ENCODE peak calls at places on chromosomes 3 and 15, in four cellular contexts. L is HFFc6, P is heart left ventricle, E is prostate gland. O is an unnamed sample.
A peak's percentile ranks its signal among the peaks of the same experiment; 100 is the strongest.

GRCh38 chr3:53045784-53046170 is at the start of gene SFMBT1:
- DNase-seq in L (no peak), P (peak; percentile 87), E (peak; percentile 47), O (peak; percentile 74)

GRCh38 chr3:55668359-55668758 is 181.3 kb upstream of the WNT5A start:
- DNase-seq in L (no peak), P (no peak), E (no peak), O (no peak)

GRCh38 chr3:119084371-119085069 is 49.9 kb upstream of the IGSF11 start:
- DNase-seq in L (no peak), P (no peak), E (no peak), O (no peak)

GRCh38 chr3:51275096-51275805 is 109.8 kb upstream of the MANF start:
- DNase-seq in L (no peak), P (no peak), E (no peak), O (no peak)

GRCh38 chr15:68333775-68334470 is 56.4 kb downstream of the FEM1B start:
- DNase-seq in L (no peak), P (peak; percentile 81), E (no peak), O (no peak)

GRCh38 chr15:77851696-77852095 is 219.0 kb upstream of the LINGO1 start:
- DNase-seq in L (no peak), P (no peak), E (no peak), O (no peak)

GRCh38 chr15:47750030-47750739 is 32.9 kb downstream of the SEMA6D start:
- DNase-seq in L (peak; percentile 85), P (no peak), E (no peak), O (no peak)

GRCh38 chr3:112390783-112391641 is 58.1 kb downstream of the CD200 start:
- DNase-seq in L (peak; percentile 76), P (no peak), E (no peak), O (no peak)

GRCh38 chr3:52253314-52254260 is 8.0 kb downstream of the PPM1M start:
- DNase-seq in L (no peak), P (no peak), E (no peak), O (peak; percentile 96)

DNA sequence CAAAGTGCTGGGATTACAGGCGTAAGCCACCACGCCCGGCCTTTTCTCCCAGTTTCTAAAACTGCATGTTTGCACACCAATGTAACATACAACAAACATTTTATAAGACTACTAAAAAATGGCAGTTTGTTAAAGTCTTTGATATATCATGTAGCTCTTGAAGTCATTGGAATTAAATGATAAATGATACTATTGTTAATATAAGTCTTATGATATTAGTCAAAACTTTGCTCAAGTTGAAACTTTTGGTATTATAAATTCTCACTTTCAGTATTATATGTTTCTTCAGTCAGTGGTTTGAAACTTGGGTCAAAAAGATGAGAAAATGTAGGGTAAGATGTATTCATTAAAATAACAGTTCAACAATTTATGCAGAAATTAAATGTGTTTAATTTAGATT is 117.6 kb upstream of the TBL1XR1 start:
- DNase-seq in L (no peak), P (no peak), E (no peak), O (no peak)
- TF ChIP-seq CTCF in L (no peak), P (no peak), E (no peak), O (no peak)

DNA sequence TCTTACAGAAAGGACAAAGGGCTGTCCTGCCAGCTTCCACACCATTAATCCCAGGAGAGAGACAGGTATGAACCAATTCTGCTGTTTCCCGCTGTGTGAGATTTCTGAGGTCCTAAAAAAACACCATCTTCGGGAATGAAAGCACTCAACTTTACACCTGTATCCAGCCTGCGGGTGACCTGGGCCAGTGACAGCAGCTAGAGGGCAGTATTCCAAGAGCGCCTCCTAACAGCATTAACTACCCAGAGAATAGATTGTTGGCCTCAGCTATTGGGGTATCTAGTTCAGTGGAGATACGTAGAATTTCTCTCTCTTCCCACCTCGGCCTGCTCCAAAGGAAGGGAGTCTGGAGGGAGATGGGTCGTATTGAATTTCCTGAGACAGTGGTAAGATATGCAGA is 55.1 kb downstream of the WDR76 start:
- DNase-seq in L (no peak), P (no peak), E (no peak), O (no peak)
- TF ChIP-seq CTCF in L (peak; percentile 71), P (peak; percentile 45), E (no peak), O (no peak)

GRCh38 chr15:29567336-29567735 is 254.9 kb downstream of the TJP1 start:
- DNase-seq in L (no peak), P (no peak), E (no peak), O (no peak)

GRCh38 chr15:29566914-29567313 is 255.4 kb downstream of the TJP1 start:
- DNase-seq in L (no peak), P (no peak), E (no peak), O (no peak)

GRCh38 chr15:29569533-29570092 is 252.7 kb downstream of the TJP1 start:
- DNase-seq in L (no peak), P (no peak), E (no peak), O (no peak)

GRCh38 chr15:29570121-29570930 is 251.9 kb downstream of the TJP1 start:
- DNase-seq in L (no peak), P (peak; percentile 57), E (no peak), O (no peak)

GRCh38 chr15:29568840-29569532 is 253.3 kb downstream of the TJP1 start:
- DNase-seq in L (no peak), P (no peak), E (peak; percentile 36), O (no peak)
- TF ChIP-seq CTCF in L (peak; percentile 31), P (peak; percentile 36), E (no peak), O (no peak)

GRCh38 chr3:129278439-129278969 is at the start of gene HMCES:
- DNase-seq in L (peak; percentile 73), P (peak; percentile 98), E (peak; percentile 92), O (peak; percentile 95)
- TF ChIP-seq CTCF in L (no peak), P (no peak), E (no peak), O (no peak)

O was measured in activated CD8-positive, alpha-beta T cell treated with anti-CD3 and anti-CD28 coated beads for 36 hours.